ENCODE peak calls at places on chromosome 11, in five cellular contexts. One of them, this sample, is unnamed. For H3K9me3, the result is how much of the 10 kb centered on the place peaks cover.

GRCh38 chr11:26286472-26287066 is 45.4 kb upstream of the ANO3 start:
- DNase-seq in uterus: no peak
- DNase-seq in left ventricle myocardium inferior: no peak
- DNase-seq in mesenchymal stem cell: peak
- DNase-seq in tibial nerve: no peak
- DNase-seq in this sample: no peak

GRCh38 chr11:126335463-126335760 is 20.1 kb upstream of the ST3GAL4 start:
- DNase-seq in uterus: no peak
- DNase-seq in left ventricle myocardium inferior: no peak
- DNase-seq in mesenchymal stem cell: no peak
- DNase-seq in tibial nerve: no peak
- DNase-seq in this sample: no peak

GRCh38 chr11:61688368-61689163 is 8.4 kb downstream of the DAGLA start:
- DNase-seq in uterus: peak
- DNase-seq in left ventricle myocardium inferior: peak
- DNase-seq in mesenchymal stem cell: no peak
- DNase-seq in tibial nerve: peak
- DNase-seq in this sample: peak

GRCh38 chr11:130872961-130873360 is 43.3 kb downstream of the SNX19 start:
- DNase-seq in uterus: no peak
- DNase-seq in left ventricle myocardium inferior: no peak
- DNase-seq in mesenchymal stem cell: no peak
- DNase-seq in tibial nerve: no peak
- DNase-seq in this sample: no peak

GRCh38 chr11:83159901-83160865 is 3.3 kb downstream of the PCF11 start:
- DNase-seq in uterus: no peak
- DNase-seq in left ventricle myocardium inferior: no peak
- DNase-seq in mesenchymal stem cell: peak
- DNase-seq in tibial nerve: no peak
- DNase-seq in this sample: no peak

GRCh38 chr11:19978668-19979518 is 181.4 kb downstream of the DBX1 start:
- DNase-seq in uterus: peak
- DNase-seq in left ventricle myocardium inferior: no peak
- DNase-seq in mesenchymal stem cell: peak
- DNase-seq in tibial nerve: no peak
- DNase-seq in this sample: peak

GRCh38 chr11:73584831-73585230 is 13.1 kb downstream of the FAM168A start:
- DNase-seq in uterus: no peak
- DNase-seq in left ventricle myocardium inferior: no peak
- DNase-seq in mesenchymal stem cell: no peak
- DNase-seq in tibial nerve: no peak
- DNase-seq in this sample: no peak

GRCh38 chr11:34438529-34439507 is at the start of gene CAT:
- DNase-seq in uterus: peak
- DNase-seq in left ventricle myocardium inferior: peak
- DNase-seq in mesenchymal stem cell: no peak
- DNase-seq in tibial nerve: peak
- DNase-seq in this sample: peak

GRCh38 chr11:41536001-41536568 is 76.6 kb upstream of the LRRC4C start:
- DNase-seq in uterus: no peak
- DNase-seq in left ventricle myocardium inferior: no peak
- DNase-seq in mesenchymal stem cell: no peak
- DNase-seq in tibial nerve: no peak
- DNase-seq in this sample: no peak

GRCh38 chr11:65781152-65781961 is 581 bp upstream of the AP5B1 start:
- DNase-seq in uterus: no peak
- DNase-seq in left ventricle myocardium inferior: no peak
- DNase-seq in mesenchymal stem cell: no peak
- DNase-seq in tibial nerve: no peak
- DNase-seq in this sample: no peak

GRCh38 chr11:88313441-88313840 is 24.1 kb downstream of the CTSC start:
- DNase-seq in uterus: no peak
- DNase-seq in left ventricle myocardium inferior: no peak
- DNase-seq in mesenchymal stem cell: no peak
- DNase-seq in tibial nerve: no peak
- DNase-seq in this sample: no peak

GRCh38 chr11:33371049-33371448 is 113.9 kb downstream of the HIPK3 start:
- DNase-seq in uterus: no peak
- DNase-seq in left ventricle myocardium inferior: no peak
- DNase-seq in mesenchymal stem cell: no peak
- DNase-seq in tibial nerve: no peak
- DNase-seq in this sample: no peak

GRCh38 chr11:118081241-118081958 is 4.5 kb downstream of the TMPRSS4 start:
- DNase-seq in uterus: no peak
- DNase-seq in left ventricle myocardium inferior: no peak
- DNase-seq in mesenchymal stem cell: no peak
- DNase-seq in tibial nerve: no peak
- DNase-seq in this sample: no peak

GRCh38 chr11:12160680-12161079 is 50.3 kb downstream of the MICAL2 start:
- DNase-seq in uterus: no peak
- DNase-seq in left ventricle myocardium inferior: no peak
- DNase-seq in mesenchymal stem cell: peak
- DNase-seq in tibial nerve: no peak
- DNase-seq in this sample: no peak

GRCh38 chr11:12801976-12802375 is 127.8 kb downstream of the TEAD1 start:
- DNase-seq in uterus: no peak
- DNase-seq in left ventricle myocardium inferior: no peak
- DNase-seq in mesenchymal stem cell: no peak
- DNase-seq in tibial nerve: no peak
- DNase-seq in this sample: no peak

GRCh38 chr11:13644997-13645667 is 23.3 kb upstream of the FAR1 start:
- DNase-seq in uterus: no peak
- DNase-seq in left ventricle myocardium inferior: no peak
- DNase-seq in mesenchymal stem cell: no peak
- DNase-seq in tibial nerve: no peak
- DNase-seq in this sample: no peak

GRCh38 chr11:98728421-98728820 is 292.3 kb upstream of the CNTN5 start:
- DNase-seq in uterus: no peak
- DNase-seq in left ventricle myocardium inferior: no peak
- DNase-seq in mesenchymal stem cell: no peak
- DNase-seq in tibial nerve: no peak
- DNase-seq in this sample: no peak

GRCh38 chr11:98732947-98733346 is 287.8 kb upstream of the CNTN5 start:
- DNase-seq in uterus: no peak
- DNase-seq in left ventricle myocardium inferior: no peak
- DNase-seq in mesenchymal stem cell: no peak
- DNase-seq in tibial nerve: no peak
- DNase-seq in this sample: no peak

GRCh38 chr11:98734686-98735085 is 286.1 kb upstream of the CNTN5 start:
- DNase-seq in uterus: no peak
- DNase-seq in left ventricle myocardium inferior: no peak
- DNase-seq in mesenchymal stem cell: no peak
- DNase-seq in tibial nerve: no peak
- DNase-seq in this sample: no peak

GRCh38 chr11:98725471-98725870 is 295.3 kb upstream of the CNTN5 start:
- DNase-seq in uterus: no peak
- DNase-seq in left ventricle myocardium inferior: no peak
- DNase-seq in mesenchymal stem cell: no peak
- DNase-seq in tibial nerve: no peak
- DNase-seq in this sample: no peak

GRCh38 chr11:98729118-98729517 is 291.6 kb upstream of the CNTN5 start:
- DNase-seq in uterus: no peak
- DNase-seq in left ventricle myocardium inferior: no peak
- DNase-seq in mesenchymal stem cell: no peak
- DNase-seq in tibial nerve: no peak
- DNase-seq in this sample: no peak
- H3K9me3 ChIP-seq in uterus: under half
- H3K9me3 ChIP-seq in left ventricle myocardium inferior: under half
- H3K9me3 ChIP-seq in mesenchymal stem cell: under half
- H3K9me3 ChIP-seq in tibial nerve: under half
- H3K9me3 ChIP-seq in this sample: under half

DNA sequence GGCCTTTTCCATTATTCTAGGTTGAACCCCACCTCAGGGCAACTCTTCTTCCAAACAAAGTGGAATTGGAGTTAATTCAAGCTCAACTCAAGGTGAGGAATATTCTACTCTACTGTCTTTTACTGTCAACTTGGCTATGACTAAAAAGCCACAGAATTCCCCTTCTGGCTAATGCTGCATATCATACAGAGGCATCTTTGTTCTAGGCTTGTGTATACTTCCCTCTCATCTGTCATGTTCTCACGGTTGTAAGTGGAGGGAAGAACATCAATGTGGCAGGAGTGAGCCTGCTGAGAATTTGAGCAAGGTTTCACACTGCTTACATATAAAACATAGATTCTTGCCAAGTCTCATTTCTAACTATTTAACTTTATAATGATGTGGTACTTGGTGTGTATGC is 921.4 kb upstream of the CNTN5 start:
- DNase-seq in uterus: no peak
- DNase-seq in left ventricle myocardium inferior: no peak
- DNase-seq in mesenchymal stem cell: no peak
- DNase-seq in tibial nerve: no peak
- DNase-seq in this sample: no peak
- H3K9me3 ChIP-seq in uterus: under half
- H3K9me3 ChIP-seq in left ventricle myocardium inferior: under half
- H3K9me3 ChIP-seq in mesenchymal stem cell: under half
- H3K9me3 ChIP-seq in tibial nerve: under half
- H3K9me3 ChIP-seq in this sample: under half

GRCh38 chr11:43467958-43468357 is 109.2 kb downstream of the TTC17 start:
- DNase-seq in uterus: no peak
- DNase-seq in left ventricle myocardium inferior: no peak
- DNase-seq in mesenchymal stem cell: peak
- DNase-seq in tibial nerve: no peak
- DNase-seq in this sample: no peak
- H3K9me3 ChIP-seq in uterus: under half
- H3K9me3 ChIP-seq in left ventricle myocardium inferior: under half
- H3K9me3 ChIP-seq in mesenchymal stem cell: half or more
- H3K9me3 ChIP-seq in tibial nerve: under half
- H3K9me3 ChIP-seq in this sample: under half

DNA sequence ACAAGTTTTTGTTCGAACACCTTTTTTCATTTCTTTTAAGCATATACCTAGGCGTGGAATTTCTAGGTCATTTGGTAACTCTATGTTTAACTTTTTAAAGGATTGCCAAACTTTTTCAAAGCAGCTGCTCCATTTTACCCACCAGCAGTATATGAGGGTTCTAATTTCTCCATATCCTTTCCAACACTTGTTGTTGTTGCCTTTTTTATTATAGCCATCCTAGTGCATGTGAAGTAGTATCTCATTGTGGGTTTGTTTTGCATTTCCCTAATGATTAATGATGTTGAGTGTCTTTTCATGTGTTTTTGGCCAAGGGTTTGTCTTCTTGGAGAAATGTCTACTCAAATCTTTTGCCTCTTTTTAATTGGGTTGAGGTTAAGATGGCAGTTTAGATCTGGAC is 24.5 kb downstream of the CSTPP1 start:
- DNase-seq in uterus: no peak
- DNase-seq in left ventricle myocardium inferior: no peak
- DNase-seq in mesenchymal stem cell: no peak
- DNase-seq in tibial nerve: no peak
- DNase-seq in this sample: no peak
- H3K9me3 ChIP-seq in uterus: under half
- H3K9me3 ChIP-seq in left ventricle myocardium inferior: under half
- H3K9me3 ChIP-seq in mesenchymal stem cell: under half
- H3K9me3 ChIP-seq in tibial nerve: under half
- H3K9me3 ChIP-seq in this sample: under half

GRCh38 chr11:59115556-59115955 is 8.5 kb downstream of the FAM111B start:
- DNase-seq in uterus: no peak
- DNase-seq in left ventricle myocardium inferior: no peak
- DNase-seq in mesenchymal stem cell: no peak
- DNase-seq in tibial nerve: no peak
- DNase-seq in this sample: no peak

GRCh38 chr11:59117774-59118173 is 10.7 kb downstream of the FAM111B start:
- DNase-seq in uterus: no peak
- DNase-seq in left ventricle myocardium inferior: no peak
- DNase-seq in mesenchymal stem cell: no peak
- DNase-seq in tibial nerve: no peak
- DNase-seq in this sample: no peak

GRCh38 chr11:59119826-59120225 is 12.8 kb downstream of the FAM111B start:
- DNase-seq in uterus: no peak
- DNase-seq in left ventricle myocardium inferior: no peak
- DNase-seq in mesenchymal stem cell: no peak
- DNase-seq in tibial nerve: no peak
- DNase-seq in this sample: no peak

GRCh38 chr11:59112494-59112893 is 5.5 kb downstream of the FAM111B start:
- DNase-seq in uterus: no peak
- DNase-seq in left ventricle myocardium inferior: no peak
- DNase-seq in mesenchymal stem cell: no peak
- DNase-seq in tibial nerve: no peak
- DNase-seq in this sample: no peak

DNA sequence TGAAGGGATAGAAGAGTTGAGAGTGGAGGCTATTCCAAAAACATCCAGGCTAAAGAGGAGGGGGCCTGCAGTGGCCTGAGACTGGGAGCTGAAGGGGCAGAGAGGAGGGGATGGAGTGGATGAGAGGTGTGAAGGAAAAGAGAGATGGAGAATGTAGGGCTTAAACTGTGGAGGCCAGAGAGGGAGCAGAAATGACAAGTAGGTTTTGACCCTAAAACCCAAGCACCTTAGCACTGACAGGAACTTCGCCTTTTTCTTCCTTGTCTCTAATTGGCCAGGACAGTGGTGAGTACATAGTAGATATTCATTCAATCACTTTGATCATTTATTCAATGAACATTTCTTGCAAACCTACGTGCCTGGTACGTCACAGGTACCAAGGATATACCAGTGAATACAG is 7.3 kb downstream of the FAM111B start:
- DNase-seq in uterus: no peak
- DNase-seq in left ventricle myocardium inferior: no peak
- DNase-seq in mesenchymal stem cell: no peak
- DNase-seq in tibial nerve: no peak
- DNase-seq in this sample: no peak
- H3K9me3 ChIP-seq in uterus: under half
- H3K9me3 ChIP-seq in left ventricle myocardium inferior: under half
- H3K9me3 ChIP-seq in mesenchymal stem cell: under half
- H3K9me3 ChIP-seq in tibial nerve: under half
- H3K9me3 ChIP-seq in this sample: under half

GRCh38 chr11:21541226-21541625 is 651.7 kb upstream of the ANO5 start:
- DNase-seq in uterus: no peak
- DNase-seq in left ventricle myocardium inferior: no peak
- DNase-seq in mesenchymal stem cell: no peak
- DNase-seq in tibial nerve: no peak
- DNase-seq in this sample: no peak

GRCh38 chr11:21545701-21546100 is 647.2 kb upstream of the ANO5 start:
- DNase-seq in uterus: no peak
- DNase-seq in left ventricle myocardium inferior: no peak
- DNase-seq in mesenchymal stem cell: no peak
- DNase-seq in tibial nerve: no peak
- DNase-seq in this sample: no peak

GRCh38 chr11:21546715-21547114 is 646.2 kb upstream of the ANO5 start:
- DNase-seq in uterus: no peak
- DNase-seq in left ventricle myocardium inferior: no peak
- DNase-seq in mesenchymal stem cell: no peak
- DNase-seq in tibial nerve: no peak
- DNase-seq in this sample: no peak
- H3K9me3 ChIP-seq in uterus: under half
- H3K9me3 ChIP-seq in left ventricle myocardium inferior: under half
- H3K9me3 ChIP-seq in mesenchymal stem cell: under half
- H3K9me3 ChIP-seq in tibial nerve: under half
- H3K9me3 ChIP-seq in this sample: under half

GRCh38 chr11:50080256-50080655 is 47.6 kb downstream of the OR4C45 start:
- DNase-seq in uterus: no peak
- DNase-seq in left ventricle myocardium inferior: no peak
- DNase-seq in mesenchymal stem cell: no peak
- DNase-seq in tibial nerve: no peak
- DNase-seq in this sample: no peak
- H3K9me3 ChIP-seq in uterus: under half
- H3K9me3 ChIP-seq in left ventricle myocardium inferior: under half
- H3K9me3 ChIP-seq in mesenchymal stem cell: under half
- H3K9me3 ChIP-seq in tibial nerve: under half
- H3K9me3 ChIP-seq in this sample: under half